ENCODE peak calls at places on chromosome 17, in five cellular contexts. C is HCT116, M is K562, V is HepG2, A is GM12878. E is an unnamed sample.

GRCh38 chr17:76166906-76167305 is 25.9 kb upstream of the FOXJ1 start:
- DNase-seq in C (no peak), M (no peak), V (no peak), A (no peak), E (no peak)

GRCh38 chr17:12973496-12974318 is 44.1 kb downstream of the ELAC2 start:
- DNase-seq in C (no peak), M (no peak), V (no peak), A (no peak), E (no peak)

GRCh38 chr17:77827039-77827438 is 131.5 kb upstream of the TNRC6C start:
- DNase-seq in C (no peak), M (no peak), V (no peak), A (no peak), E (no peak)

GRCh38 chr17:43169561-43170139 is 1.4 kb upstream of the NBR1 start:
- DNase-seq in C (no peak), M (peak), V (peak), A (no peak), E (peak)

GRCh38 chr17:70945386-70945785 is 776.1 kb downstream of the KCNJ2 start:
- DNase-seq in C (no peak), M (no peak), V (no peak), A (no peak), E (no peak)

GRCh38 chr17:16922386-16923096 is 49.4 kb downstream of the TNFRSF13B start:
- DNase-seq in C (no peak), M (no peak), V (no peak), A (no peak), E (no peak)

GRCh38 chr17:75262112-75262606 is 480 bp downstream of the MRPS7 start:
- DNase-seq in C (no peak), M (no peak), V (peak), A (no peak), E (no peak)

GRCh38 chr17:50511058-50511457 is 2.8 kb downstream of the MYCBPAP start:
- DNase-seq in C (no peak), M (no peak), V (no peak), A (peak), E (no peak)

GRCh38 chr17:69492410-69493071 is 78.0 kb downstream of the MAP2K6 start:
- DNase-seq in C (peak), M (no peak), V (no peak), A (no peak), E (peak)

GRCh38 chr17:63740464-63741181 is 976 bp downstream of the STRADA start:
- DNase-seq in C (no peak), M (peak), V (no peak), A (no peak), E (peak)

GRCh38 chr17:80774146-80774545 is 217.5 kb upstream of the CHMP6 start:
- DNase-seq in C (no peak), M (no peak), V (no peak), A (no peak), E (no peak)

GRCh38 chr17:65966311-65966710 is 225.6 kb downstream of the CEP112 start:
- DNase-seq in C (no peak), M (no peak), V (no peak), A (no peak), E (no peak)

GRCh38 chr17:40448639-40449261 is 5.5 kb downstream of the IGFBP4 start:
- DNase-seq in C (no peak), M (no peak), V (peak), A (no peak), E (no peak)

GRCh38 chr17:75138519-75138918 is 7.0 kb upstream of the NT5C start:
- DNase-seq in C (no peak), M (no peak), V (no peak), A (no peak), E (no peak)

GRCh38 chr17:45086865-45087495 is 25.9 kb downstream of the NMT1 start:
- DNase-seq in C (no peak), M (no peak), V (no peak), A (no peak), E (no peak)

GRCh38 chr17:78793968-78794367 is 11.9 kb upstream of the CYTH1 start:
- DNase-seq in C (no peak), M (no peak), V (no peak), A (no peak), E (no peak)

GRCh38 chr17:17911003-17911613 is 61.1 kb downstream of the TOM1L2 start:
- DNase-seq in C (no peak), M (no peak), V (no peak), A (no peak), E (peak)

GRCh38 chr17:35312790-35313711 is 60.4 kb downstream of the SLFN11 start:
- DNase-seq in C (peak), M (peak), V (peak), A (peak), E (peak)

GRCh38 chr17:43676471-43676870 is 14.7 kb upstream of the MEOX1 start:
- DNase-seq in C (no peak), M (no peak), V (peak), A (no peak), E (no peak)

GRCh38 chr17:146983-147761 is 9.8 kb downstream of the SCGB1C2 start:
- DNase-seq in C (no peak), M (no peak), V (no peak), A (no peak), E (no peak)

GRCh38 chr17:64787255-64787920 is 125.3 kb upstream of the SMURF2 start:
- DNase-seq in C (no peak), M (no peak), V (peak), A (no peak), E (no peak)

GRCh38 chr17:17776889-17777288 is 59.9 kb downstream of the SREBF1 start:
- DNase-seq in C (no peak), M (no peak), V (no peak), A (no peak), E (no peak)

GRCh38 chr17:37278247-37278894 is 97.4 kb upstream of the C17orf78 start:
- DNase-seq in C (no peak), M (no peak), V (no peak), A (no peak), E (no peak)

GRCh38 chr17:65901394-65901793 is 290.5 kb downstream of the CEP112 start:
- DNase-seq in C (no peak), M (no peak), V (no peak), A (no peak), E (peak)

GRCh38 chr17:27379863-27380533 is 76.2 kb upstream of the KSR1 start:
- DNase-seq in C (no peak), M (peak), V (no peak), A (no peak), E (peak)

GRCh38 chr17:50903604-50904521 is 37.7 kb upstream of the TOB1 start:
- DNase-seq in C (no peak), M (no peak), V (no peak), A (no peak), E (no peak)

GRCh38 chr17:80596760-80597608 is 52.3 kb downstream of the RPTOR start:
- DNase-seq in C (no peak), M (no peak), V (no peak), A (no peak), E (no peak)

GRCh38 chr17:44901323-44901965 is 2.2 kb upstream of the EFTUD2 start:
- DNase-seq in C (no peak), M (no peak), V (no peak), A (no peak), E (no peak)

GRCh38 chr17:51128089-51128488 is 7.4 kb upstream of the SPAG9 start:
- DNase-seq in C (peak), M (peak), V (no peak), A (no peak), E (no peak)

GRCh38 chr17:49939318-49939717 is 29.7 kb upstream of the DLX4 start:
- DNase-seq in C (no peak), M (no peak), V (peak), A (no peak), E (no peak)

GRCh38 chr17:12985431-12986285 is 32.2 kb downstream of the ELAC2 start:
- DNase-seq in C (no peak), M (no peak), V (no peak), A (no peak), E (no peak)

GRCh38 chr17:4230142-4230541 is 33.6 kb downstream of the ANKFY1 start:
- DNase-seq in C (peak), M (no peak), V (no peak), A (no peak), E (no peak)

DNA sequence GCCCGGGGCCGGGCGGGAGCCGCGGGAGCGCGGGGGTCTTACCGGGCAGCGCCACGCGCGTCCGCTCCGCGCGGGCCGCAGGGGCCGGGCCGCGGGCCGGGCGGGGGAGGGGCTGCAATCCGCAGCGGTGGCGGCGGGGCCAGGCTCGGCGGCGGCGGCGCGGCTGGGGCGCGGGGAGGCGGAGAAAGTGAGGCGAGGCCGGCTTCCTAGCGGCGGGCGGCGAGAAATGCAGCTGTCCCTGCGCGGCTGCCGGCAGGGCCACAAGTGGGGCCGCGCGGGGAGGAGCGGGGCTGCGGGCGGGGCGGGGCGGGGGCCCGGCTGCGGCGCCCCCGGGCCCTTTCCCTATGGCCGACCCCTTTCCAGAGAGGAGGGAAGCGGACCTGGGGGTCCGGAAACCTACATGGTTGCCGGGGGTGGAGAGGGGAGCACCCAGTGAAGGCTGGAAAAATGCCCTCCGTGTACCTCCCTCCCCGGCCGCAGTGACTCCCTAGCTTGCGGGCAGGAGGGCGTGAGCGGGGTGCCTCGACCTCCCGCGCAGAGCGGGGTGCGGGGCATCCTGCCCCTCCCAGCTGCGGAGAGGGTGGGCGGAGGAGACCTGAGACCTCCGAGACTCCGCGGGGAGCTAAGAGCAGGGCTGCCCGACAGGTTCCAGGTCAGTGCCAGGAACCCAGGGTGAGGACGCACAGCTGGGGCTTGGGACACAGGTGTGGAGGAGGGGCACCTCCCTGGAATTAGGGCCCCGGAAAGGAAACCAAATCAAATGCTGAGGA is at the start of gene CUEDC1:
- DNase-seq in C (no peak), M (peak), V (no peak), A (no peak), E (peak)
- TF ChIP-seq POLR2AphosphoS5 in C (peak), M (no peak), V (no peak), A (no peak), E (no peak)

GRCh38 chr17:8865385-8865784 is 2.1 kb downstream of the PIK3R6 start:
- DNase-seq in C (no peak), M (no peak), V (no peak), A (no peak), E (no peak)
- TF ChIP-seq ZBTB33 in C (no peak), M (no peak), V (no peak), A (no peak), E (no peak)

GRCh38 chr17:61245706-61246135 is 153.9 kb upstream of the TBX2 start:
- DNase-seq in C (no peak), M (no peak), V (no peak), A (no peak), E (no peak)
- TF ChIP-seq POLR2AphosphoS5 in C (no peak), M (no peak), V (no peak), A (no peak), E (no peak)

GRCh38 chr17:9821921-9822320 is at the start of gene GSG1L2:
- DNase-seq in C (no peak), M (no peak), V (no peak), A (no peak), E (no peak)

GRCh38 chr17:9814337-9814945 is 7.4 kb downstream of the GSG1L2 start:
- DNase-seq in C (no peak), M (no peak), V (no peak), A (no peak), E (no peak)

GRCh38 chr17:9817086-9817485 is 4.8 kb downstream of the GSG1L2 start:
- DNase-seq in C (peak), M (no peak), V (no peak), A (no peak), E (peak)

GRCh38 chr17:9816472-9816871 is 5.4 kb downstream of the GSG1L2 start:
- DNase-seq in C (no peak), M (no peak), V (no peak), A (no peak), E (no peak)

GRCh38 chr17:9818760-9819159 is 3.1 kb downstream of the GSG1L2 start:
- DNase-seq in C (no peak), M (no peak), V (no peak), A (no peak), E (no peak)
- TF ChIP-seq ZBTB33 in C (no peak), M (no peak), V (no peak), A (no peak), E (no peak)